ENCODE peak calls at places on chromosomes 13 and 19, in eight cellular contexts. One of them, this sample, is unnamed.

GRCh38 chr19:5250127-5250659 is 90.4 kb downstream of the PTPRS start:
- DNase-seq in activated CD4-positive, alpha-beta T cell treated with anti-CD3 and anti-CD28 coated beads, Interleukin-2, amount 50 U/mL, for 48 hours: no peak
- DNase-seq in amniotic epithelial cell: no peak
- DNase-seq in hepatic stellate cell: no peak
- DNase-seq in lower leg skin: no peak
- DNase-seq in GM10248: no peak
- DNase-seq in fibroblast of the aortic adventitia: no peak
- DNase-seq in stimulated activated CD8-positive, alpha-beta memory T cell treated with anti-CD3 and anti-CD28 coated beads, Interleukin-2, amount 100 ng/mL, for 1 hour: no peak
- DNase-seq in this sample: no peak

GRCh38 chr13:95573226-95573625 is 20.7 kb downstream of the CLDN10 start:
- DNase-seq in amniotic epithelial cell: peak; percentile 39
- DNase-seq in stimulated activated CD8-positive, alpha-beta memory T cell treated with anti-CD3 and anti-CD28 coated beads, Interleukin-2, amount 100 ng/mL, for 1 hour: no peak
- DNase-seq in hepatic stellate cell: no peak
- DNase-seq in activated CD4-positive, alpha-beta T cell treated with anti-CD3 and anti-CD28 coated beads, Interleukin-2, amount 50 U/mL, for 48 hours: no peak
- DNase-seq in GM10248: no peak
- DNase-seq in lower leg skin: no peak
- DNase-seq in fibroblast of the aortic adventitia: peak; percentile 38
- DNase-seq in this sample: no peak

GRCh38 chr19:13965377-13965896 is 13.1 kb downstream of the DCAF15 start:
- DNase-seq in lower leg skin: no peak
- DNase-seq in activated CD4-positive, alpha-beta T cell treated with anti-CD3 and anti-CD28 coated beads, Interleukin-2, amount 50 U/mL, for 48 hours: no peak
- DNase-seq in GM10248: no peak
- DNase-seq in stimulated activated CD8-positive, alpha-beta memory T cell treated with anti-CD3 and anti-CD28 coated beads, Interleukin-2, amount 100 ng/mL, for 1 hour: no peak
- DNase-seq in fibroblast of the aortic adventitia: no peak
- DNase-seq in amniotic epithelial cell: no peak
- DNase-seq in hepatic stellate cell: no peak
- DNase-seq in this sample: no peak

GRCh38 chr13:34065915-34066314 is 248.0 kb downstream of the RFC3 start:
- DNase-seq in fibroblast of the aortic adventitia: no peak
- DNase-seq in hepatic stellate cell: no peak
- DNase-seq in stimulated activated CD8-positive, alpha-beta memory T cell treated with anti-CD3 and anti-CD28 coated beads, Interleukin-2, amount 100 ng/mL, for 1 hour: no peak
- DNase-seq in activated CD4-positive, alpha-beta T cell treated with anti-CD3 and anti-CD28 coated beads, Interleukin-2, amount 50 U/mL, for 48 hours: no peak
- DNase-seq in lower leg skin: no peak
- DNase-seq in amniotic epithelial cell: no peak
- DNase-seq in GM10248: no peak
- DNase-seq in this sample: no peak

GRCh38 chr13:77876176-77876575 is 42.5 kb downstream of the EDNRB start:
- DNase-seq in GM10248: no peak
- DNase-seq in fibroblast of the aortic adventitia: peak; percentile 70
- DNase-seq in activated CD4-positive, alpha-beta T cell treated with anti-CD3 and anti-CD28 coated beads, Interleukin-2, amount 50 U/mL, for 48 hours: no peak
- DNase-seq in amniotic epithelial cell: no peak
- DNase-seq in lower leg skin: no peak
- DNase-seq in stimulated activated CD8-positive, alpha-beta memory T cell treated with anti-CD3 and anti-CD28 coated beads, Interleukin-2, amount 100 ng/mL, for 1 hour: no peak
- DNase-seq in hepatic stellate cell: no peak
- DNase-seq in this sample: no peak

GRCh38 chr19:16435238-16435911 is 36.4 kb downstream of the EPS15L1 start:
- DNase-seq in lower leg skin: peak; percentile 91
- DNase-seq in amniotic epithelial cell: peak; percentile 97
- DNase-seq in GM10248: no peak
- DNase-seq in hepatic stellate cell: peak; percentile 94
- DNase-seq in stimulated activated CD8-positive, alpha-beta memory T cell treated with anti-CD3 and anti-CD28 coated beads, Interleukin-2, amount 100 ng/mL, for 1 hour: peak; percentile 14
- DNase-seq in activated CD4-positive, alpha-beta T cell treated with anti-CD3 and anti-CD28 coated beads, Interleukin-2, amount 50 U/mL, for 48 hours: no peak
- DNase-seq in fibroblast of the aortic adventitia: peak; percentile 97
- DNase-seq in this sample: no peak

GRCh38 chr13:18943721-18944391 is 237.8 kb downstream of the TUBA3C start:
- DNase-seq in amniotic epithelial cell: no peak
- DNase-seq in GM10248: peak; percentile 8
- DNase-seq in activated CD4-positive, alpha-beta T cell treated with anti-CD3 and anti-CD28 coated beads, Interleukin-2, amount 50 U/mL, for 48 hours: no peak
- DNase-seq in fibroblast of the aortic adventitia: no peak
- DNase-seq in stimulated activated CD8-positive, alpha-beta memory T cell treated with anti-CD3 and anti-CD28 coated beads, Interleukin-2, amount 100 ng/mL, for 1 hour: no peak
- DNase-seq in hepatic stellate cell: no peak
- DNase-seq in lower leg skin: peak; percentile 75
- DNase-seq in this sample: no peak

GRCh38 chr13:111361873-111362648 is 41.6 kb downstream of the TEX29 start:
- DNase-seq in stimulated activated CD8-positive, alpha-beta memory T cell treated with anti-CD3 and anti-CD28 coated beads, Interleukin-2, amount 100 ng/mL, for 1 hour: no peak
- DNase-seq in activated CD4-positive, alpha-beta T cell treated with anti-CD3 and anti-CD28 coated beads, Interleukin-2, amount 50 U/mL, for 48 hours: no peak
- DNase-seq in amniotic epithelial cell: no peak
- DNase-seq in GM10248: no peak
- DNase-seq in fibroblast of the aortic adventitia: no peak
- DNase-seq in hepatic stellate cell: no peak
- DNase-seq in lower leg skin: no peak
- DNase-seq in this sample: no peak

GRCh38 chr19:29480507-29480906 is 45.3 kb upstream of the VSTM2B start:
- DNase-seq in amniotic epithelial cell: no peak
- DNase-seq in GM10248: peak; percentile 3
- DNase-seq in lower leg skin: peak; percentile 40
- DNase-seq in activated CD4-positive, alpha-beta T cell treated with anti-CD3 and anti-CD28 coated beads, Interleukin-2, amount 50 U/mL, for 48 hours: no peak
- DNase-seq in fibroblast of the aortic adventitia: no peak
- DNase-seq in stimulated activated CD8-positive, alpha-beta memory T cell treated with anti-CD3 and anti-CD28 coated beads, Interleukin-2, amount 100 ng/mL, for 1 hour: no peak
- DNase-seq in hepatic stellate cell: no peak
- DNase-seq in this sample: no peak

GRCh38 chr19:2475702-2476450 is at the start of gene GADD45B:
- DNase-seq in hepatic stellate cell: peak; percentile 100
- DNase-seq in stimulated activated CD8-positive, alpha-beta memory T cell treated with anti-CD3 and anti-CD28 coated beads, Interleukin-2, amount 100 ng/mL, for 1 hour: peak; percentile 95
- DNase-seq in amniotic epithelial cell: peak; percentile 96
- DNase-seq in fibroblast of the aortic adventitia: peak; percentile 99
- DNase-seq in activated CD4-positive, alpha-beta T cell treated with anti-CD3 and anti-CD28 coated beads, Interleukin-2, amount 50 U/mL, for 48 hours: peak; percentile 95
- DNase-seq in GM10248: peak; percentile 98
- DNase-seq in lower leg skin: peak; percentile 99
- DNase-seq in this sample: peak; percentile 94

GRCh38 chr13:24304620-24305019 is 4.8 kb upstream of the C1QTNF9 start:
- DNase-seq in GM10248: no peak
- DNase-seq in stimulated activated CD8-positive, alpha-beta memory T cell treated with anti-CD3 and anti-CD28 coated beads, Interleukin-2, amount 100 ng/mL, for 1 hour: no peak
- DNase-seq in hepatic stellate cell: no peak
- DNase-seq in fibroblast of the aortic adventitia: no peak
- DNase-seq in activated CD4-positive, alpha-beta T cell treated with anti-CD3 and anti-CD28 coated beads, Interleukin-2, amount 50 U/mL, for 48 hours: no peak
- DNase-seq in amniotic epithelial cell: peak; percentile 18
- DNase-seq in lower leg skin: no peak
- DNase-seq in this sample: no peak

This sample was measured in GM12878.